ENCODE peak calls at places on chromosomes 13 and 19, in six cellular contexts. One of them, this sample, is unnamed.

GRCh38 chr19:34306213-34306661 is 51.9 kb downstream of the GARRE1 start:
- DNase-seq in esophagus muscularis mucosa: no peak
- DNase-seq in transverse colon: peak; percentile 43
- DNase-seq in SK-N-MC: no peak
- DNase-seq in HCT116: no peak
- DNase-seq in stomach: peak; percentile 53
- DNase-seq in this sample: no peak

GRCh38 chr19:46726551-46726950 is 9.6 kb upstream of the PRKD2 start:
- DNase-seq in esophagus muscularis mucosa: no peak
- DNase-seq in transverse colon: no peak
- DNase-seq in SK-N-MC: no peak
- DNase-seq in HCT116: no peak
- DNase-seq in stomach: no peak
- DNase-seq in this sample: no peak

GRCh38 chr13:112776354-112776753 is 86.5 kb downstream of the ATP11A start:
- DNase-seq in esophagus muscularis mucosa: no peak
- DNase-seq in transverse colon: no peak
- DNase-seq in SK-N-MC: no peak
- DNase-seq in HCT116: no peak
- DNase-seq in stomach: no peak
- DNase-seq in this sample: no peak

GRCh38 chr13:69603144-69603853 is 504.3 kb upstream of the ATXN8OS start:
- DNase-seq in esophagus muscularis mucosa: no peak
- DNase-seq in transverse colon: no peak
- DNase-seq in SK-N-MC: no peak
- DNase-seq in HCT116: no peak
- DNase-seq in stomach: no peak
- DNase-seq in this sample: no peak

GRCh38 chr13:107370036-107370785 is 802.3 kb upstream of the ARGLU1 start:
- DNase-seq in esophagus muscularis mucosa: no peak
- DNase-seq in transverse colon: no peak
- DNase-seq in SK-N-MC: no peak
- DNase-seq in HCT116: no peak
- DNase-seq in stomach: no peak
- DNase-seq in this sample: no peak

GRCh38 chr19:58346961-58347929 is 6.0 kb downstream of the A1BG start:
- DNase-seq in esophagus muscularis mucosa: no peak
- DNase-seq in transverse colon: peak; percentile 69
- DNase-seq in SK-N-MC: no peak
- DNase-seq in HCT116: no peak
- DNase-seq in stomach: peak; percentile 54
- DNase-seq in this sample: no peak

GRCh38 chr13:45167611-45168554 is 33.0 kb downstream of the KCTD4 start:
- DNase-seq in esophagus muscularis mucosa: no peak
- DNase-seq in transverse colon: peak; percentile 77
- DNase-seq in SK-N-MC: no peak
- DNase-seq in HCT116: peak; percentile 85
- DNase-seq in stomach: peak; percentile 82
- DNase-seq in this sample: no peak

GRCh38 chr13:37277435-37278144 is 172.1 kb upstream of the CSNK1A1L start:
- DNase-seq in esophagus muscularis mucosa: no peak
- DNase-seq in transverse colon: no peak
- DNase-seq in SK-N-MC: no peak
- DNase-seq in HCT116: no peak
- DNase-seq in stomach: no peak
- DNase-seq in this sample: no peak

GRCh38 chr13:55087085-55087484 is 2053.6 kb upstream of the PRR20A start:
- DNase-seq in esophagus muscularis mucosa: no peak
- DNase-seq in transverse colon: no peak
- DNase-seq in SK-N-MC: no peak
- DNase-seq in HCT116: no peak
- DNase-seq in stomach: no peak
- DNase-seq in this sample: no peak

GRCh38 chr13:83825676-83826075 is 56.6 kb downstream of the SLITRK1 start:
- DNase-seq in esophagus muscularis mucosa: no peak
- DNase-seq in transverse colon: no peak
- DNase-seq in SK-N-MC: peak; percentile 35
- DNase-seq in HCT116: no peak
- DNase-seq in stomach: no peak
- DNase-seq in this sample: no peak

GRCh38 chr19:50896591-50897190 is 14.5 kb downstream of the KLK4 start:
- DNase-seq in esophagus muscularis mucosa: no peak
- DNase-seq in transverse colon: no peak
- DNase-seq in SK-N-MC: no peak
- DNase-seq in HCT116: peak; percentile 60
- DNase-seq in stomach: no peak
- DNase-seq in this sample: no peak

GRCh38 chr19:40791349-40791748 is 7.6 kb upstream of the EGLN2 start:
- DNase-seq in esophagus muscularis mucosa: no peak
- DNase-seq in transverse colon: no peak
- DNase-seq in SK-N-MC: no peak
- DNase-seq in HCT116: no peak
- DNase-seq in stomach: no peak
- DNase-seq in this sample: no peak

GRCh38 chr13:35767256-35767981 is 290.9 kb upstream of the MAB21L1 start:
- DNase-seq in esophagus muscularis mucosa: no peak
- DNase-seq in transverse colon: no peak
- DNase-seq in SK-N-MC: no peak
- DNase-seq in HCT116: no peak
- DNase-seq in stomach: no peak
- DNase-seq in this sample: no peak

GRCh38 chr13:106987435-106987800 is 419.5 kb upstream of the ARGLU1 start:
- DNase-seq in esophagus muscularis mucosa: no peak
- DNase-seq in transverse colon: no peak
- DNase-seq in SK-N-MC: no peak
- DNase-seq in HCT116: no peak
- DNase-seq in stomach: no peak
- DNase-seq in this sample: no peak

GRCh38 chr19:29404015-29404414 is 121.8 kb upstream of the VSTM2B start:
- DNase-seq in esophagus muscularis mucosa: no peak
- DNase-seq in transverse colon: no peak
- DNase-seq in SK-N-MC: no peak
- DNase-seq in HCT116: no peak
- DNase-seq in stomach: no peak
- DNase-seq in this sample: no peak

GRCh38 chr13:114088234-114088633 is 44.2 kb downstream of the RASA3 start:
- DNase-seq in esophagus muscularis mucosa: no peak
- DNase-seq in transverse colon: no peak
- DNase-seq in SK-N-MC: no peak
- DNase-seq in HCT116: no peak
- DNase-seq in stomach: no peak
- DNase-seq in this sample: no peak

GRCh38 chr13:52411629-52412028 is 5.7 kb upstream of the THSD1 start:
- DNase-seq in esophagus muscularis mucosa: no peak
- DNase-seq in transverse colon: no peak
- DNase-seq in SK-N-MC: no peak
- DNase-seq in HCT116: no peak
- DNase-seq in stomach: no peak
- DNase-seq in this sample: no peak

GRCh38 chr13:20475927-20476691 is 49.5 kb downstream of the CRYL1 start:
- DNase-seq in esophagus muscularis mucosa: no peak
- DNase-seq in transverse colon: peak; percentile 59
- DNase-seq in SK-N-MC: no peak
- DNase-seq in HCT116: no peak
- DNase-seq in stomach: peak; percentile 77
- DNase-seq in this sample: no peak

GRCh38 chr19:54435551-54436016 is 13.4 kb upstream of the LENG8 start:
- DNase-seq in esophagus muscularis mucosa: no peak
- DNase-seq in transverse colon: no peak
- DNase-seq in SK-N-MC: no peak
- DNase-seq in HCT116: no peak
- DNase-seq in stomach: no peak
- DNase-seq in this sample: no peak

GRCh38 chr19:44891016-44891882 is at the start of gene TOMM40:
- DNase-seq in esophagus muscularis mucosa: peak; percentile 100
- DNase-seq in transverse colon: peak; percentile 100
- DNase-seq in SK-N-MC: no peak
- DNase-seq in HCT116: no peak
- DNase-seq in stomach: peak; percentile 100
- DNase-seq in this sample: no peak

GRCh38 chr13:34085199-34085598 is 267.2 kb downstream of the RFC3 start:
- DNase-seq in esophagus muscularis mucosa: no peak
- DNase-seq in transverse colon: no peak
- DNase-seq in SK-N-MC: no peak
- DNase-seq in HCT116: no peak
- DNase-seq in stomach: no peak
- DNase-seq in this sample: no peak

DNA sequence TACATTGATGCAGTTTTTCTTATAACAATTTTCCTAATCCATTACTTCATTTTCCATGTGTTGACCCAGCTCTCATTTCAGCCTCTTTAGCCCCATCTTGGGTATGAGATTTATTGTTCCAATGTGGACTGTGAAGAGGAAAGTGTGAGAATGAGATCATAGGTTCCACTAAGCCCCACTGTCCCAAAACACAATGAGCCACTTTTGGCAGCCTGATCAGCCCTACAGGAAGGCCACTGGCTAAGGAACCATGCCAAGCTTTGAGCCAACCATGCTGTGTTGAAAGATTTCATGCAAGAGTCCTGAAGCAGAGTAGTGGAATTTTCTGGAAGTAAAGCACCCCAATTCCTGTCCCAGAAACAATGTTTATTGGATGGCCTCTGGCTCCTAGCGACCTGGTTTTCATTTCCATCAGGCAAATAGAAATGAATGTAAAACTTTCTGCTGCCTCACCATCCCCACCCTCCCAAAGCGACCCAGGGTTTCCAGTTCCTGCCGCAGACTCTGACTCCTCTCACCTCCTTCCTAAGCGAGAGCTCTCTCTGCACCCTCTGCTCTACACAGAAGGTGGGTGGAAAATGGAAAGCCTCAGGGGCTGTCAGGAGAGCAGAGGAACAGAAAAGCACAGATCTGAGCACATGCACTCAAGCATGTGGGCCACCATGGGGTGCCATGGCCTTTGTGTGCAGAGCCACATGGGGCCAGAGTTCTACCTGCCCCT is 73.1 kb downstream of the KCTD12 start:
- DNase-seq in esophagus muscularis mucosa: peak; percentile 84
- DNase-seq in transverse colon: no peak
- DNase-seq in SK-N-MC: no peak
- DNase-seq in HCT116: no peak
- DNase-seq in stomach: no peak
- DNase-seq in this sample: no peak
- TF ChIP-seq POLR2AphosphoS5 in esophagus muscularis mucosa: no peak
- TF ChIP-seq POLR2AphosphoS5 in transverse colon: no peak
- TF ChIP-seq POLR2AphosphoS5 in SK-N-MC: no peak
- TF ChIP-seq POLR2AphosphoS5 in HCT116: no peak
- TF ChIP-seq POLR2AphosphoS5 in stomach: no peak
- TF ChIP-seq POLR2AphosphoS5 in this sample: peak; percentile 70

GRCh38 chr19:36687214-36688056 is at the start of gene ZNF567:
- DNase-seq in esophagus muscularis mucosa: peak; percentile 99
- DNase-seq in transverse colon: peak; percentile 99
- DNase-seq in SK-N-MC: peak; percentile 73
- DNase-seq in HCT116: peak; percentile 93
- DNase-seq in stomach: peak; percentile 99
- DNase-seq in this sample: peak; percentile 91

GRCh38 chr19:36686365-36687213 is 823 bp upstream of the ZNF567 start:
- DNase-seq in esophagus muscularis mucosa: no peak
- DNase-seq in transverse colon: peak; percentile 14
- DNase-seq in SK-N-MC: no peak
- DNase-seq in HCT116: no peak
- DNase-seq in stomach: no peak
- DNase-seq in this sample: no peak

GRCh38 chr19:36685835-36686234 is 1.6 kb upstream of the ZNF567 start:
- DNase-seq in esophagus muscularis mucosa: no peak
- DNase-seq in transverse colon: no peak
- DNase-seq in SK-N-MC: no peak
- DNase-seq in HCT116: no peak
- DNase-seq in stomach: no peak
- DNase-seq in this sample: no peak

GRCh38 chr19:36688058-36688457 is 646 bp downstream of the ZNF567 start:
- DNase-seq in esophagus muscularis mucosa: no peak
- DNase-seq in transverse colon: no peak
- DNase-seq in SK-N-MC: no peak
- DNase-seq in HCT116: no peak
- DNase-seq in stomach: no peak
- DNase-seq in this sample: no peak
- H3K27ac ChIP-seq in esophagus muscularis mucosa: peak overlapping the region; percentile 74
- H3K27ac ChIP-seq in transverse colon: peak overlapping the region; percentile 85
- H3K27ac ChIP-seq in SK-N-MC: peak overlapping the region; percentile 55
- H3K27ac ChIP-seq in HCT116: peak overlapping the region; percentile 59
- H3K27ac ChIP-seq in stomach: peak overlapping the region; percentile 78
- H3K27ac ChIP-seq in this sample: no peak overlapping the region

GRCh38 chr19:12720851-12721655 is 2.7 kb downstream of the TNPO2 start:
- DNase-seq in esophagus muscularis mucosa: no peak
- DNase-seq in transverse colon: peak; percentile 34
- DNase-seq in SK-N-MC: no peak
- DNase-seq in HCT116: no peak
- DNase-seq in stomach: no peak
- DNase-seq in this sample: no peak
- TF ChIP-seq POLR2AphosphoS5 in esophagus muscularis mucosa: peak; percentile 8
- TF ChIP-seq POLR2AphosphoS5 in transverse colon: no peak
- TF ChIP-seq POLR2AphosphoS5 in SK-N-MC: no peak
- TF ChIP-seq POLR2AphosphoS5 in HCT116: no peak
- TF ChIP-seq POLR2AphosphoS5 in stomach: no peak
- TF ChIP-seq POLR2AphosphoS5 in this sample: no peak

GRCh38 chr19:24071078-24071477 is 15.9 kb upstream of the ZNF254 start:
- DNase-seq in esophagus muscularis mucosa: no peak
- DNase-seq in transverse colon: no peak
- DNase-seq in SK-N-MC: no peak
- DNase-seq in HCT116: no peak
- DNase-seq in stomach: no peak
- DNase-seq in this sample: no peak

GRCh38 chr19:24072720-24073119 is 14.3 kb upstream of the ZNF254 start:
- DNase-seq in esophagus muscularis mucosa: no peak
- DNase-seq in transverse colon: no peak
- DNase-seq in SK-N-MC: no peak
- DNase-seq in HCT116: no peak
- DNase-seq in stomach: no peak
- DNase-seq in this sample: no peak

GRCh38 chr19:24078688-24079087 is 8.3 kb upstream of the ZNF254 start:
- DNase-seq in esophagus muscularis mucosa: peak; percentile 29
- DNase-seq in transverse colon: no peak
- DNase-seq in SK-N-MC: no peak
- DNase-seq in HCT116: no peak
- DNase-seq in stomach: no peak
- DNase-seq in this sample: peak; percentile 2

GRCh38 chr19:24073807-24074206 is 13.2 kb upstream of the ZNF254 start:
- DNase-seq in esophagus muscularis mucosa: no peak
- DNase-seq in transverse colon: peak; percentile 16
- DNase-seq in SK-N-MC: no peak
- DNase-seq in HCT116: no peak
- DNase-seq in stomach: peak; percentile 31
- DNase-seq in this sample: no peak

GRCh38 chr19:24074720-24075119 is 12.3 kb upstream of the ZNF254 start:
- DNase-seq in esophagus muscularis mucosa: no peak
- DNase-seq in transverse colon: no peak
- DNase-seq in SK-N-MC: no peak
- DNase-seq in HCT116: no peak
- DNase-seq in stomach: no peak
- DNase-seq in this sample: peak; percentile 16
- H3K27ac ChIP-seq in esophagus muscularis mucosa: no peak overlapping the region
- H3K27ac ChIP-seq in transverse colon: no peak overlapping the region
- H3K27ac ChIP-seq in SK-N-MC: no peak overlapping the region
- H3K27ac ChIP-seq in HCT116: no peak overlapping the region
- H3K27ac ChIP-seq in stomach: no peak overlapping the region
- H3K27ac ChIP-seq in this sample: no peak overlapping the region